ENCODE peak calls at places on chromosome 1, in seven cellular contexts. J is cardiac muscle cell, N is endothelial cell, L is mucosa of descending colon, O is nephron progenitor cell, B is cardiac fibroblast, C is left lung. Z is an unnamed sample.
A peak's percentile ranks its signal among the peaks of the same experiment; 100 is the strongest.

GRCh38 chr1:48036693-48037386 is 39.7 kb upstream of the TRABD2B start:
- DNase-seq in J (no peak), N (no peak), L (no peak), O (no peak), B (no peak), C (no peak), Z (no peak)

GRCh38 chr1:12528021-12528852 is 89.8 kb downstream of the DHRS3 start:
- DNase-seq in J (no peak), N (no peak), L (peak; percentile 90), O (no peak), B (peak; percentile 62), C (peak; percentile 86), Z (peak; percentile 38)

GRCh38 chr1:12404918-12405317 is 175.1 kb downstream of the VPS13D start:
- DNase-seq in J (peak; percentile 22), N (no peak), L (peak; percentile 52), O (no peak), B (no peak), C (no peak), Z (no peak)

GRCh38 chr1:116127123-116127847 is 16.1 kb downstream of the MAB21L3 start:
- DNase-seq in J (no peak), N (no peak), L (no peak), O (no peak), B (no peak), C (no peak), Z (no peak)

GRCh38 chr1:192969091-192969490 is 90.1 kb downstream of the UCHL5 start:
- DNase-seq in J (no peak), N (no peak), L (no peak), O (no peak), B (peak; percentile 47), C (no peak), Z (no peak)

GRCh38 chr1:94418664-94419655 is 771 bp downstream of the ABCD3 start:
- DNase-seq in J (peak; percentile 68), N (peak; percentile 29), L (peak; percentile 45), O (no peak), B (peak; percentile 52), C (peak; percentile 65), Z (peak; percentile 34)

GRCh38 chr1:81414417-81415087 is 386.2 kb upstream of the ADGRL2 start:
- DNase-seq in J (peak; percentile 66), N (peak; percentile 85), L (peak; percentile 73), O (peak; percentile 77), B (peak; percentile 69), C (peak; percentile 44), Z (no peak)

GRCh38 chr1:215607412-215607811 is 40.3 kb downstream of the KCTD3 start:
- DNase-seq in J (no peak), N (no peak), L (no peak), O (no peak), B (no peak), C (no peak), Z (no peak)

GRCh38 chr1:197358959-197359358 is 90.9 kb downstream of the CRB1 start:
- DNase-seq in J (no peak), N (no peak), L (no peak), O (no peak), B (no peak), C (no peak), Z (no peak)

GRCh38 chr1:5901150-5901549 is 91.1 kb downstream of the NPHP4 start:
- DNase-seq in J (no peak), N (no peak), L (no peak), O (no peak), B (no peak), C (peak; percentile 2), Z (no peak)

GRCh38 chr1:150622219-150622975 is 7.0 kb downstream of the ENSA start:
- DNase-seq in J (no peak), N (peak; percentile 52), L (no peak), O (peak; percentile 9), B (no peak), C (peak; percentile 43), Z (no peak)

GRCh38 chr1:178057863-178058576 is 35.9 kb upstream of the RASAL2 start:
- DNase-seq in J (peak; percentile 30), N (peak; percentile 48), L (no peak), O (no peak), B (peak; percentile 96), C (no peak), Z (peak; percentile 44)

GRCh38 chr1:227261501-227261900 is 56.8 kb downstream of the CDC42BPA start:
- DNase-seq in J (no peak), N (no peak), L (no peak), O (no peak), B (no peak), C (no peak), Z (no peak)

GRCh38 chr1:172823534-172823933 is 164.6 kb downstream of the FASLG start:
- DNase-seq in J (no peak), N (no peak), L (no peak), O (no peak), B (peak; percentile 91), C (no peak), Z (peak; percentile 21)

GRCh38 chr1:51924455-51924854 is 45.9 kb upstream of the NRDC start:
- DNase-seq in J (no peak), N (no peak), L (no peak), O (no peak), B (peak; percentile 64), C (no peak), Z (peak; percentile 89)

GRCh38 chr1:42944207-42944928 is 14.3 kb downstream of the SLC2A1 start:
- DNase-seq in J (no peak), N (no peak), L (peak; percentile 69), O (no peak), B (no peak), C (peak; percentile 78), Z (no peak)

GRCh38 chr1:230176871-230177411 is 109.9 kb downstream of the GALNT2 start:
- DNase-seq in J (no peak), N (no peak), L (no peak), O (peak; percentile 42), B (peak; percentile 71), C (no peak), Z (no peak)

GRCh38 chr1:212030936-212031528 is 4.3 kb downstream of the INTS7 start:
- DNase-seq in J (no peak), N (no peak), L (no peak), O (no peak), B (peak; percentile 93), C (no peak), Z (peak; percentile 83)

GRCh38 chr1:170619167-170620030 is 44.5 kb upstream of the PRRX1 start:
- DNase-seq in J (no peak), N (no peak), L (no peak), O (no peak), B (peak; percentile 48), C (no peak), Z (peak; percentile 20)

GRCh38 chr1:246947255-246947654 is 15.5 kb upstream of the AHCTF1 start:
- DNase-seq in J (no peak), N (no peak), L (no peak), O (no peak), B (peak; percentile 94), C (peak; percentile 41), Z (no peak)

DNA sequence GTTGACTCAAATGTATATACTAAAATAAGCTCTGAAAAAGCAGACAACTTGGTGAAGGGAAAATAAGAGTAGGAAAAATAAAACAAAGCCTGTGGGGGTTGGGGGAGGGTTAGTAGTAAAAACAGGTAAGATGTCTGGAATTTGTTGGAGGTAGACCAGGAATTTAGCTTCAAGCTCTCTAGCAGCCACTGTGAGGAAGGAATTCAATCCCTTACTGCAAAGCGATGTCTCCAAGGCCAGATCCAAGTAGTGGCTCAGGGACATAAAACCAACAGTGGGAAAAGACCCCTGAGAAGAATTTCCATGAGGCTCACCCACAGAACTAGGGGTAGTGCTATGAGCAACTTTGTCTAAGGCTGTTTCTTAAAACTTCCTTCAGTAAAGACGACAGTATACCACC is 7.8 kb downstream of the ANGPTL7 start:
- DNase-seq in J (no peak), N (no peak), L (no peak), O (no peak), B (peak; percentile 18), C (no peak), Z (no peak)
- TF ChIP-seq CTCF in J (no peak), N (no peak), L (no peak), O (no peak), B (no peak), C (no peak), Z (no peak)

DNA sequence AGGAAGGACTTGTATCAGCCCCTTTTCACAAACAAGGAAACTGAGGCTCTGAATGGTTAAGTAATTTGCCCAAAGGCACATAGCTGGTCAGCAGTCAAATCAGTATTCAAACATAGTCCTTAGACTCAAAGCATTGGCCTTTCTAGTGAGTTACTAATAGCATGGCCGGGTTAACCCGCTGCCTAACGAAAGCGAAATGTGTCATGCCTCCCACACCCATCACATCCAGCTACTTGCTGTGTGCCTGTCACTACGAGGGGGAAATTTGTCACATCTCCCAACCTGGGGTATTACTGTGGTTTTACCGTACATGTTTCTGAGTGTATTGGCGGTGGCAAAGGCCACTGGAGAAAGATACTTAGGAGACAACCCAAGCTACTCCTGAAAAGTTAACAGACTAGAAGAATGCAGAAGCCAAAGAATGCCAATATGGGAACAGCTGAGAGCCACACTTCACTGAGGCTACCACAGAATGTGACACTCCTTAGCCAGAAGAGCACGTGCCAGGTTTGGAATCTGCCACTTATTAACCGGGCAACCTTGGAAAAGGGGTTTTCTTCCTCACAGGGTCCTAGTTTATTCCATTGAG is 363.5 kb downstream of the KCNH1 start:
- DNase-seq in J (no peak), N (no peak), L (no peak), O (no peak), B (no peak), C (no peak), Z (no peak)
- TF ChIP-seq CTCF in J (no peak), N (no peak), L (no peak), O (no peak), B (no peak), C (no peak), Z (no peak)

DNA sequence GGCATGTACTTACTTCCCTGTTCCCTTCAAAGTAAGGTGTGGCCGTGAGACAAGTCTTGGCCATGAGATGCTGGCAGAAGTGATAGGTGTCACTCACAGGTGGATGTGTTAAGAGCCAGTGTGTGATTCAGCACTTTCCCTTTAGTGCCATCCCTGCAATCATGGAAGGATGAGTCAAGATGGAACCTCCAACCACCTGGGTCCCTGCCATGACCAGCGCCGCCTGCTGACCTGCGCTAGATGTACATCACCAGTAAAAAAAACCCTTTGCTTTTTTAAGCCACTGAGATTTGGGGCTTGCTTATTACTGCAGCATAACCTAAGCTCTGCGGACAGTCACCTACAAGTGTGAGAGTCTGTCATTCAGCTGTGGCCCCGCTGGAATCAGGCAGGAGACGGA is 71.7 kb downstream of the TOMM20 start:
- DNase-seq in J (no peak), N (no peak), L (no peak), O (no peak), B (no peak), C (no peak), Z (no peak)
- TF ChIP-seq CTCF in J (no peak), N (no peak), L (no peak), O (no peak), B (no peak), C (no peak), Z (peak; percentile 42)

GRCh38 chr1:242426271-242426905 is 98.1 kb downstream of the PLD5 start:
- DNase-seq in J (no peak), N (no peak), L (no peak), O (no peak), B (no peak), C (no peak), Z (no peak)

GRCh38 chr1:242427519-242427918 is 97.0 kb downstream of the PLD5 start:
- DNase-seq in J (no peak), N (no peak), L (no peak), O (no peak), B (no peak), C (no peak), Z (no peak)

GRCh38 chr1:242428403-242429190 is 95.9 kb downstream of the PLD5 start:
- DNase-seq in J (no peak), N (no peak), L (no peak), O (no peak), B (no peak), C (no peak), Z (no peak)

GRCh38 chr1:242430956-242431355 is 93.5 kb downstream of the PLD5 start:
- DNase-seq in J (no peak), N (no peak), L (no peak), O (no peak), B (no peak), C (no peak), Z (no peak)

GRCh38 chr1:242425232-242425631 is 99.3 kb downstream of the PLD5 start:
- DNase-seq in J (no peak), N (no peak), L (no peak), O (no peak), B (peak; percentile 4), C (no peak), Z (no peak)
- TF ChIP-seq CTCF in J (no peak), N (peak; percentile 24), L (no peak), O (no peak), B (no peak), C (no peak), Z (peak; percentile 25)